ENCODE peak calls at places on chromosomes 4 and X, in six cellular contexts. Q is aorta; Y is psoas muscle; B is heart right ventricle; I is suprapubic skin; G is CD8-positive, alpha-beta memory T cell. O is an unnamed sample. For H3K4me1, the result is how much of the 10 kb centered on the place peaks cover.

GRCh38 chr4:189409158-189409557 is 531.5 kb upstream of the FRG1 start:
- DNase-seq in Q (no peak), Y (no peak), B (no peak), I (no peak), G (no peak), O (no peak)

GRCh38 chr4:95544433-95545103 is 4.2 kb downstream of the UNC5C start:
- DNase-seq in Q (no peak), Y (no peak), B (no peak), I (no peak), G (no peak), O (no peak)

GRCh38 chrX:40145001-40145631 is 47.4 kb upstream of the BCOR start:
- DNase-seq in Q (no peak), Y (peak), B (no peak), I (no peak), G (no peak), O (no peak)

GRCh38 chrX:152876931-152877840 is 20.7 kb upstream of the ZNF185 start:
- DNase-seq in Q (no peak), Y (no peak), B (no peak), I (no peak), G (no peak), O (no peak)

GRCh38 chr4:111959202-111959601 is 186.1 kb upstream of the FAM241A start:
- DNase-seq in Q (no peak), Y (no peak), B (no peak), I (no peak), G (no peak), O (no peak)

GRCh38 chr4:147760695-147761094 is 28.8 kb downstream of the ARHGAP10 start:
- DNase-seq in Q (peak), Y (peak), B (no peak), I (no peak), G (no peak), O (peak)

GRCh38 chr4:132333723-132334045 is 815.4 kb upstream of the PCDH10 start:
- DNase-seq in Q (no peak), Y (no peak), B (no peak), I (no peak), G (no peak), O (no peak)

GRCh38 chr4:621296-622070 is 3.9 kb upstream of the PDE6B start:
- DNase-seq in Q (peak), Y (no peak), B (no peak), I (peak), G (no peak), O (no peak)

GRCh38 chr4:152784490-152785195 is 4.9 kb downstream of the ARFIP1 start:
- DNase-seq in Q (no peak), Y (no peak), B (peak), I (no peak), G (no peak), O (no peak)

GRCh38 chr4:24655971-24656370 is 71.6 kb upstream of the DHX15 start:
- DNase-seq in Q (no peak), Y (no peak), B (no peak), I (no peak), G (no peak), O (no peak)

GRCh38 chrX:45710081-45710801 is 509.6 kb upstream of the DIPK2B start:
- DNase-seq in Q (no peak), Y (no peak), B (no peak), I (no peak), G (no peak), O (no peak)

GRCh38 chr4:41548305-41548704 is 10.3 kb downstream of the LIMCH1 start:
- DNase-seq in Q (no peak), Y (no peak), B (no peak), I (no peak), G (no peak), O (no peak)

GRCh38 chrX:13775837-13776236 is 41.1 kb downstream of the GPM6B start:
- DNase-seq in Q (no peak), Y (no peak), B (no peak), I (no peak), G (no peak), O (no peak)

GRCh38 chr4:151325320-151326246 is at the start of gene SH3D19:
- DNase-seq in Q (peak), Y (peak), B (peak), I (peak), G (no peak), O (peak)

GRCh38 chrX:133053854-133054565 is 42.9 kb downstream of the USP26 start:
- DNase-seq in Q (no peak), Y (no peak), B (no peak), I (no peak), G (no peak), O (no peak)

GRCh38 chrX:136880003-136880451 is 498 bp downstream of the RBMX start:
- DNase-seq in Q (no peak), Y (peak), B (peak), I (no peak), G (peak), O (no peak)

GRCh38 chrX:153926594-153926862 is 464 bp upstream of the ARHGAP4 start:
- DNase-seq in Q (no peak), Y (no peak), B (no peak), I (no peak), G (no peak), O (no peak)
- H3K4me1 ChIP-seq in Q (under half), Y (under half), B (under half), I (under half), G (under half), O (under half)

GRCh38 chr4:176883681-176884418 is 91.1 kb upstream of the VEGFC start:
- DNase-seq in Q (no peak), Y (no peak), B (no peak), I (no peak), G (no peak), O (no peak)
- H3K4me3 ChIP-seq in Q (no peak), Y (no peak), B (no peak), I (no peak), G (no peak), O (no peak)

GRCh38 chr4:88017516-88018302 is 10.3 kb downstream of the PKD2 start:
- DNase-seq in Q (no peak), Y (no peak), B (peak), I (no peak), G (no peak), O (no peak)

GRCh38 chr4:88021824-88022223 is 14.4 kb downstream of the PKD2 start:
- DNase-seq in Q (no peak), Y (no peak), B (no peak), I (no peak), G (no peak), O (no peak)

GRCh38 chr4:88015659-88016295 is 8.3 kb downstream of the PKD2 start:
- DNase-seq in Q (no peak), Y (no peak), B (no peak), I (no peak), G (no peak), O (no peak)

GRCh38 chr4:88022289-88022688 is 14.9 kb downstream of the PKD2 start:
- DNase-seq in Q (no peak), Y (no peak), B (no peak), I (no peak), G (no peak), O (no peak)

DNA sequence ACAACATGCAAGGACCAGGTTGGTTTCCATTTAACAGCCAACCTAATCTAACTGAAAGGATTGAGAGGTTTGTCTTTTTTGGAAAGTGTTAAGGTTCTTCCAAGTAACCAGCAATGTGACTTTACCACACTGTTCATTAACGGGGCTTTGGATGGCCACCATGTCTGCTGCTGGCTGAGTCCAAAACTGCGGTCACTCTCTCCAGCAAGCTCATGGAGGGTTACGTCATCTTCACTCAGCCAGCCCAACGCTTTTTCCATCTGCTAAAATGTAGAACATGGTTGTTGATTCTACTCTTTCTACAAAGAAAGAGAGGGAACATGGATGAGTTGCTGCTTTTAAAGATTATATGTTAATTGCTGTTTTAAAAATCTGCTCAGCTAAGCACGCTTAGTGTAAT is 11.0 kb downstream of the PKD2 start:
- DNase-seq in Q (peak), Y (peak), B (peak), I (no peak), G (no peak), O (peak)
- H3K27ac ChIP-seq in Q (peak), Y (peak), B (peak), I (peak), G (no peak), O (peak)

GRCh38 chr4:118762753-118763477 is 73.0 kb downstream of the SEC24D start:
- DNase-seq in Q (no peak), Y (no peak), B (no peak), I (no peak), G (no peak), O (no peak)

GRCh38 chr4:118760493-118760892 is 75.3 kb downstream of the METTL14 start:
- DNase-seq in Q (no peak), Y (no peak), B (no peak), I (no peak), G (no peak), O (no peak)

GRCh38 chr4:118760092-118760491 is 74.9 kb downstream of the METTL14 start:
- DNase-seq in Q (no peak), Y (no peak), B (no peak), I (no peak), G (no peak), O (no peak)

GRCh38 chr4:118761387-118762016 is 74.4 kb downstream of the SEC24D start:
- DNase-seq in Q (no peak), Y (no peak), B (no peak), I (no peak), G (no peak), O (no peak)

GRCh38 chr4:118762146-118762545 is 73.8 kb downstream of the SEC24D start:
- DNase-seq in Q (no peak), Y (no peak), B (no peak), I (no peak), G (no peak), O (no peak)
- H3K4me1 ChIP-seq in Q (under half), Y (under half), B (under half), I (half or more), G (under half), O (half or more)

GRCh38 chrX:129678176-129678880 is 23.6 kb upstream of the APLN start:
- DNase-seq in Q (peak), Y (peak), B (peak), I (no peak), G (peak), O (no peak)
- H3K4me3 ChIP-seq in Q (no peak), Y (peak), B (peak), I (peak), G (peak), O (peak)

GRCh38 chr4:76589872-76590846 is 155.1 kb downstream of the SHROOM3 start:
- DNase-seq in Q (peak), Y (no peak), B (peak), I (no peak), G (no peak), O (peak)

GRCh38 chr4:76588268-76588667 is 153.2 kb downstream of the SHROOM3 start:
- DNase-seq in Q (no peak), Y (no peak), B (no peak), I (no peak), G (no peak), O (no peak)

GRCh38 chr4:76591992-76592391 is 157.0 kb downstream of the SHROOM3 start:
- DNase-seq in Q (no peak), Y (no peak), B (no peak), I (no peak), G (no peak), O (no peak)

GRCh38 chr4:76589402-76589801 is 154.4 kb downstream of the SHROOM3 start:
- DNase-seq in Q (no peak), Y (no peak), B (no peak), I (no peak), G (no peak), O (no peak)

DNA sequence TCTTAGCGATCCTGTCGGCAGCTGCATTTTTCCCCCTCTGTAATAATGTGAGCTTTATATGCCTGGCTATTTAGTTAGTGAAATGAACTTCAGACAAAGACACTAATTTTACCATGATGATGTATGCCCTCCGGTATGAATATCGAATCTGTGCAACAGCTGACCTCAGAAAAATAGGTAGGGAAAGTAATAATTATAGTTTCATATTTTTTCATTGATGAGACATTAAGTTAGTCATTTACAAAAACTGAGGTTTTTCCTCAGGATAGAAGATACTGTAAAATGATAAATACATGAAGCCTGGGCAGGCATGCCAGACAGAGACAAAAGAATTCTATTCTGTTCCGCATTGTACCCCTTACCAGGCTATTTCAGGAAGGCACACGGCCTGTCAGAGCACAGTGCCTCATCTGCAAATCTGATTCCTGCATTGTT is 155.8 kb downstream of the SHROOM3 start:
- DNase-seq in Q (no peak), Y (no peak), B (no peak), I (no peak), G (no peak), O (no peak)
- H3K27ac ChIP-seq in Q (peak), Y (no peak), B (peak), I (peak), G (no peak), O (peak)

GRCh38 chr4:61770456-61770855 is 570.3 kb downstream of the ADGRL3 start:
- DNase-seq in Q (no peak), Y (no peak), B (no peak), I (no peak), G (no peak), O (no peak)
- H3K4me1 ChIP-seq in Q (under half), Y (under half), B (under half), I (under half), G (under half), O (under half)

GRCh38 chr4:158159054-158159717 is 13.6 kb downstream of the GASK1B start:
- DNase-seq in Q (no peak), Y (no peak), B (no peak), I (no peak), G (no peak), O (no peak)
- H3K4me3 ChIP-seq in Q (peak), Y (no peak), B (no peak), I (no peak), G (no peak), O (no peak)

GRCh38 chrX:119008122-119008744 is 33.8 kb downstream of the LONRF3 start:
- DNase-seq in Q (no peak), Y (no peak), B (peak), I (no peak), G (no peak), O (no peak)

GRCh38 chrX:119009071-119009470 is 34.7 kb downstream of the LONRF3 start:
- DNase-seq in Q (no peak), Y (no peak), B (no peak), I (no peak), G (no peak), O (no peak)

GRCh38 chrX:119010491-119010890 is 36.1 kb downstream of the LONRF3 start:
- DNase-seq in Q (no peak), Y (no peak), B (no peak), I (no peak), G (no peak), O (no peak)

GRCh38 chrX:119015407-119016242 is 41.2 kb downstream of the LONRF3 start:
- DNase-seq in Q (peak), Y (peak), B (peak), I (no peak), G (no peak), O (peak)

GRCh38 chrX:119013146-119013545 is 38.7 kb downstream of the LONRF3 start:
- DNase-seq in Q (no peak), Y (no peak), B (no peak), I (no peak), G (no peak), O (no peak)
- H3K27ac ChIP-seq in Q (no peak), Y (no peak), B (no peak), I (no peak), G (no peak), O (no peak)

GRCh38 chr4:84907145-84907544 is 59.3 kb downstream of the WDFY3 start:
- DNase-seq in Q (no peak), Y (no peak), B (no peak), I (no peak), G (no peak), O (no peak)
- H3K4me1 ChIP-seq in Q (under half), Y (under half), B (under half), I (under half), G (under half), O (under half)